ENCODE peak calls at places on chromosomes 1 and 21, in nine cellular contexts. C is T-helper 2 cell; B is stimulated activated CD4-positive, alpha-beta T cell treated with anti-CD3 and anti-CD28 coated beads, Interleukin-2, amount 100 ng/mL, for 48 hours; A is activated CD4-positive, alpha-beta T cell treated with anti-CD3 and anti-CD28 coated beads for 48 hours; E is NCI-H1092 treated with DMSO at 0.1 percent for 48 hours; D is adrenal gland; F is KG1; H is islet precursor cell; G is HepG2. Y is an unnamed sample.

GRCh38 chr1:202658766-202659165 is 51.5 kb downstream of the SYT2 start:
- DNase-seq in F (no peak), A (no peak), H (no peak), G (no peak), B (no peak), D (no peak), E (no peak), C (no peak), Y (no peak)

GRCh38 chr1:86546787-86547221 is at the start of gene CLCA4:
- DNase-seq in A (no peak), C (no peak), G (no peak), H (no peak), F (no peak), D (no peak), B (no peak), E (no peak), Y (no peak)

GRCh38 chr1:224631471-224632105 is 15.5 kb downstream of the CNIH3 start:
- DNase-seq in D (no peak), F (no peak), C (no peak), A (no peak), G (no peak), B (no peak), H (no peak), E (no peak), Y (no peak)

GRCh38 chr1:175889044-175889443 is 145.6 kb upstream of the TNR start:
- DNase-seq in D (no peak), F (no peak), E (no peak), B (no peak), H (peak), G (no peak), A (no peak), C (no peak), Y (no peak)

GRCh38 chr1:37267111-37267835 is 207.1 kb upstream of the ZC3H12A start:
- DNase-seq in A (no peak), G (no peak), F (no peak), B (no peak), D (no peak), H (peak), C (no peak), E (peak), Y (peak)

GRCh38 chr1:9875636-9876000 is 34.5 kb downstream of the CTNNBIP1 start:
- DNase-seq in C (no peak), A (no peak), G (no peak), F (no peak), H (no peak), E (no peak), D (no peak), B (no peak), Y (no peak)

GRCh38 chr21:27570306-27570868 is 603.5 kb upstream of the ADAMTS5 start:
- DNase-seq in B (no peak), C (no peak), F (no peak), D (peak), G (no peak), E (no peak), H (no peak), A (no peak), Y (no peak)

GRCh38 chr1:171084879-171085278 is 5.8 kb upstream of the FMO3 start:
- DNase-seq in C (no peak), E (no peak), H (no peak), F (no peak), A (no peak), D (no peak), B (no peak), G (no peak), Y (no peak)

GRCh38 chr21:14956826-14957225 is 108.0 kb downstream of the NRIP1 start:
- DNase-seq in A (no peak), G (no peak), B (no peak), E (no peak), F (no peak), D (no peak), C (no peak), H (no peak), Y (no peak)

GRCh38 chr1:79749607-79750006 is 743.1 kb upstream of the ADGRL4 start:
- DNase-seq in E (no peak), H (no peak), G (no peak), F (no peak), B (no peak), D (no peak), A (no peak), C (no peak), Y (no peak)

GRCh38 chr1:27004471-27005165 is 8.0 kb downstream of the TENT5B start:
- DNase-seq in D (no peak), G (no peak), A (no peak), H (peak), E (no peak), F (no peak), B (no peak), C (no peak), Y (no peak)

GRCh38 chr1:60596791-60597748 is 485.3 kb upstream of the NFIA start:
- DNase-seq in D (no peak), C (no peak), H (no peak), B (no peak), G (no peak), E (no peak), F (no peak), A (no peak), Y (no peak)

GRCh38 chr1:202365092-202365815 is 16.8 kb downstream of the PPP1R12B start:
- DNase-seq in C (no peak), D (no peak), B (no peak), E (no peak), A (no peak), F (no peak), H (peak), G (no peak), Y (no peak)

GRCh38 chr1:207050768-207051614 is at the start of gene YOD1:
- DNase-seq in H (peak), B (peak), D (peak), A (peak), G (peak), F (peak), E (peak), C (peak), Y (peak)

GRCh38 chr1:234893725-234894630 is 234.7 kb downstream of the TOMM20 start:
- DNase-seq in E (peak), F (no peak), A (peak), B (peak), G (peak), C (peak), H (no peak), D (peak), Y (no peak)

GRCh38 chr1:47697616-47698335 is 259.9 kb downstream of the FOXD2 start:
- DNase-seq in C (no peak), E (no peak), A (no peak), H (no peak), B (no peak), F (no peak), G (no peak), D (no peak), Y (no peak)